ENCODE peak calls at places on chromosomes 16 and 17, in seven cellular contexts. Q is MM.1S; M is psoas muscle; C is A549; U is WERI-Rb-1; N is CD4-positive, CD25-positive, alpha-beta regulatory T cell; G is upper lobe of left lung. R is an unnamed sample.

GRCh38 chr16:1708768-1709180 is 2.8 kb downstream of the MAPK8IP3 start:
- DNase-seq in Q (no peak), N (no peak), G (no peak), C (no peak), U (peak; percentile 86), M (peak; percentile 64), R (no peak)

GRCh38 chr16:48613061-48613957 is 3.3 kb upstream of the N4BP1 start:
- DNase-seq in M (no peak), G (no peak), C (peak; percentile 58), N (peak; percentile 55), Q (peak; percentile 58), U (no peak), R (no peak)

GRCh38 chr17:83193336-83194188 is 114.2 kb downstream of the METRNL start:
- DNase-seq in N (no peak), G (no peak), Q (peak; percentile 23), C (no peak), M (peak; percentile 44), U (no peak), R (no peak)

GRCh38 chr17:50167371-50167770 is 1.6 kb downstream of the SGCA start:
- DNase-seq in G (no peak), C (no peak), M (peak; percentile 15), U (no peak), N (no peak), Q (no peak), R (no peak)

GRCh38 chr17:62626719-62627218 is 701 bp upstream of the MRC2 start:
- DNase-seq in M (peak; percentile 67), U (no peak), N (no peak), Q (no peak), G (no peak), C (peak; percentile 81), R (no peak)

GRCh38 chr16:27253526-27253930 is 15.0 kb downstream of the NSMCE1 start:
- DNase-seq in U (no peak), Q (no peak), N (no peak), M (no peak), C (peak; percentile 39), G (no peak), R (no peak)

GRCh38 chr17:74325743-74326379 is at the start of gene KIF19:
- DNase-seq in U (no peak), M (peak; percentile 62), G (peak; percentile 91), C (no peak), N (peak; percentile 12), Q (peak; percentile 39), R (no peak)

GRCh38 chr16:71673190-71673956 is 47.4 kb downstream of the MARVELD3 start:
- DNase-seq in G (no peak), C (no peak), U (no peak), Q (no peak), N (no peak), M (no peak), R (no peak)

GRCh38 chr17:5762191-5762590 is 177.9 kb upstream of the NLRP1 start:
- DNase-seq in G (no peak), M (no peak), N (no peak), C (no peak), U (no peak), Q (no peak), R (no peak)

GRCh38 chr16:15482068-15482747 is 47.8 kb downstream of the BMERB1 start:
- DNase-seq in N (no peak), G (no peak), M (peak; percentile 65), U (peak; percentile 35), C (peak; percentile 99), Q (no peak), R (no peak)

GRCh38 chr16:67150058-67150832 is 553 bp downstream of the B3GNT9 start:
- DNase-seq in N (no peak), M (peak; percentile 59), G (peak; percentile 90), U (no peak), Q (peak; percentile 31), C (peak; percentile 62), R (no peak)

GRCh38 chr16:88654363-88655052 is 3.7 kb upstream of the CYBA start:
- DNase-seq in M (no peak), U (no peak), G (no peak), C (no peak), Q (no peak), N (no peak), R (no peak)
- H3K4me3 ChIP-seq in M (no peak overlapping the region), U (no peak overlapping the region), G (no peak overlapping the region), C (no peak overlapping the region), Q (no peak overlapping the region), N (no peak overlapping the region), R (no peak overlapping the region)

GRCh38 chr17:57559226-57559625 is 185.9 kb downstream of the CCDC182 start:
- DNase-seq in C (no peak), N (no peak), U (no peak), M (no peak), G (no peak), Q (no peak), R (no peak)

GRCh38 chr17:57557793-57558681 is 187.1 kb downstream of the CCDC182 start:
- DNase-seq in G (no peak), U (no peak), Q (no peak), M (no peak), C (peak; percentile 28), N (no peak), R (no peak)

GRCh38 chr17:57555636-57556175 is 189.4 kb downstream of the CCDC182 start:
- DNase-seq in G (no peak), Q (no peak), N (no peak), C (no peak), M (no peak), U (no peak), R (no peak)

GRCh38 chr17:57554826-57555635 is 190.1 kb downstream of the CCDC182 start:
- DNase-seq in N (no peak), M (no peak), Q (no peak), G (no peak), C (no peak), U (no peak), R (no peak)

DNA sequence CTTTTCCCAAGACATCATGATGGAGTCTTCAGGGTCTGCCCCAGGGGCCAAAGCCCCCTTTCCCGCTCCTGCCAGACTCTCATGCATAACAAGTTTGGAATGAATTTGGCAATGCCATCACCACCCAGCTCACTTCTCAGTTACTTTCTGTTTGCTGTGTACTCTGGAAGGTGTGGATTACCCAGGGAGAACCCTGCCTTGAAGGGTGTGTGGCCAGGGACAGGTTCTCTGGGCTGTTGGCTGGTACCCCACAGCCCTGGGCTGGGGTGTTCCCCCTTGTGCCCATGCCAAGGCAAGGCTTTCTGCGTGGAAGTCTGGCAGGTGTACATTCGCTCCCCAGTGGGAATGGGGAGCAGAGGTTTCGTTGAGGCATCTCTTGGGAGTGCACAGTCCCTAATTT is 187.7 kb downstream of the CCDC182 start:
- DNase-seq in C (no peak), M (no peak), G (no peak), N (no peak), U (no peak), Q (no peak), R (no peak)
- H3K4me3 ChIP-seq in C (no peak overlapping the region), M (no peak overlapping the region), G (no peak overlapping the region), N (no peak overlapping the region), U (no peak overlapping the region), Q (no peak overlapping the region), R (no peak overlapping the region)

DNA sequence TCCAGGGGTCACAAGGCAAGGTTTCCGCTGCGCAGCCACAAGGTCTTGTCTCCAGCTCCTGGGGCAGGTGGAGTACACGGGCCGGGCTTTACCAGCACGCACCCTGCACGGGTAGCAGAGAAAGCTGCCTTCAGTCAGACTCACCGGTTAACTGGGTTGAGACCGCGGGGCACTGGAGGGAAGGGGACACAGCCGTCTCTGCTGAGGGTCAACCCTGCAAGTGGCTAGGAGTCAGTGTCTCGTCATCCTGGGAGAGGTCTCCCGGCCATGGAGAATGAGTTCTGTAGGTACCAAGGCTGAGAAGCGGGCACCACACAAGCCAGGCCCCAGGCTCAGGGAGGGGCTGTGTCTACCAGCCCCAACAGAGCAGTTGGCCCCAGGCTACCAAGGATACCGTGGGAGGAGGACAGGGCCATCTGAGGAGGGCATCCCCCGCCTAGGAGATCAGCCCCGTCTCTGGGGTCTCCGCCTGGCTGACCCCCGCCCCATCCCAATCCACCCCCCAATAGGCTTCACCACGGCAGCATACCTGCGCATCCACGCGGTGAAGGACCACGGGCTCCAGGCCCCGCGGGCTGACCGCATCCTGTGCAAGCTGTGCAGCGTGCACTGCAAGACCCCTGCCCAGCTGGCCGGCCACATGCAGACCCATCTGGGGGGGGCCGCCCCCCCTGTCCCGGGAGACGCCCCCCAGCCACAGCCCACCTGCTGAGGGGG is 2.8 kb upstream of the PRRT2 start:
- DNase-seq in C (no peak), G (peak; percentile 86), U (no peak), Q (no peak), M (no peak), N (no peak), R (no peak)
- H3K4me3 ChIP-seq in C (no peak overlapping the region), G (peak overlapping the region; percentile 4), U (peak overlapping the region; percentile 78), Q (no peak overlapping the region), M (peak overlapping the region; percentile 71), N (peak overlapping the region; percentile 59), R (no peak overlapping the region)

GRCh38 chr17:56608941-56609340 is 15.4 kb downstream of the NOG start:
- DNase-seq in G (no peak), Q (no peak), U (no peak), M (no peak), N (no peak), C (no peak), R (no peak)
- H3K4me3 ChIP-seq in G (no peak overlapping the region), Q (no peak overlapping the region), U (no peak overlapping the region), M (no peak overlapping the region), N (no peak overlapping the region), C (no peak overlapping the region), R (no peak overlapping the region)

GRCh38 chr16:88472637-88473205 is 19.6 kb downstream of the ZFPM1 start:
- DNase-seq in U (no peak), N (no peak), Q (no peak), G (peak; percentile 69), M (no peak), C (no peak), R (no peak)

GRCh38 chr16:88475037-88475436 is 22.0 kb downstream of the ZFPM1 start:
- DNase-seq in C (no peak), M (no peak), G (peak; percentile 70), Q (no peak), N (no peak), U (no peak), R (no peak)

GRCh38 chr16:88472042-88472441 is 19.0 kb downstream of the ZFPM1 start:
- DNase-seq in M (no peak), Q (no peak), U (no peak), N (no peak), G (no peak), C (no peak), R (no peak)

GRCh38 chr16:88476203-88476602 is 23.1 kb downstream of the ZFPM1 start:
- DNase-seq in U (no peak), C (no peak), G (peak; percentile 70), N (no peak), M (no peak), Q (no peak), R (no peak)

DNA sequence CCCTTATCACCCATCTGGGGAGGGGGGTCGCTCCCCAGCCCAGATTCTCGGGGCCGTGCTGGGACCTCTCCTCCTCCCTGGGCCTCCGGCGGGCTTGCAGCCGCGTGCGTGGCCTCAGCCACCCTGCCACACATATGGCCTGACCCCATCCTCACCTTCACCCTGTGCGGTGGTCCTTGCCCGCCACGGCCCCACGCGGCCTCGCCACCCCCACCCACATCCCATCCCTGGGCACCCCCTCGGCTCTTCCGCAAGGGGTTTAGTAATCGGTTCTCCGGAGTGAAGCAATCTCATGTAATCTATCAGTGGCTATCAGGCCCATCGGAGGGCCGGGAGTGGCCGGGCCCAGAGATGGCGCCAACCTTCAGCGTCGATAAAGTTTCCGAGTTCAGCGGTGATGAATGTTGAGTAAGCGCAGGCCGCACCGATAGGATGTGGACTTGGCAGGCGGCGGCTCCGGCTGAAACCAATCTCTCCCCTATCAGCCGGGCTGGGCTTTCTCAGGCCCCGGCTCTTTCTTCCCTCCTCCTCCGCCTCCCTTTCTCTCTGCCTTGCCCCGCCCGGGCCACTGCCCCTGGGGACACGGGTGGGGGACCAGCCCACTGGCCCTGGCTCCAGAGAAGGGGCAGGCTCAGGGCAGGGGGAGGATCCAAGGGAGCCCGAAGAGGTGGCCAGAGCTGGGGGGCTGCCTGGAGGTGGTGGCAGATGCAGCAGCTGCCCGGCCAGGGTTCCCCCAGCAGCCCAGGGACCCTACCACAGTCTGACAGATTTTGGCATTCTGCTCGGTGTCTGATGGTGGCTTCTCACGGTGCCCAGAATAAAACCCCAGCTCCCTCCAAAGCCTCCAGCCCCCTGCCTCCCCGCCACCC is 20.8 kb downstream of the ZFPM1 start:
- DNase-seq in G (peak; percentile 84), M (peak; percentile 64), C (no peak), U (no peak), N (no peak), Q (no peak), R (no peak)
- H3K4me3 ChIP-seq in G (no peak overlapping the region), M (no peak overlapping the region), C (no peak overlapping the region), U (no peak overlapping the region), N (no peak overlapping the region), Q (no peak overlapping the region), R (no peak overlapping the region)

R was measured in esophagus squamous epithelium.